ENCODE peak calls at places on chromosomes 12 and 14, in four cellular contexts. One of them, this sample, is unnamed.
A peak's percentile ranks its signal among the peaks of the same experiment; 100 is the strongest.

GRCh38 chr14:24425704-24426103 is 3.8 kb downstream of the CBLN3 start:
- DNase-seq in heart right ventricle: no peak
- DNase-seq in upper lobe of right lung: no peak
- DNase-seq in uterus: peak; percentile 22
- DNase-seq in this sample: no peak

GRCh38 chr12:105555556-105555973 is 225.1 kb downstream of the C12orf75 start:
- DNase-seq in heart right ventricle: no peak
- DNase-seq in upper lobe of right lung: no peak
- DNase-seq in uterus: no peak
- DNase-seq in this sample: no peak

GRCh38 chr12:108342985-108343384 is 3.9 kb upstream of the CMKLR1 start:
- DNase-seq in heart right ventricle: no peak
- DNase-seq in upper lobe of right lung: no peak
- DNase-seq in uterus: no peak
- DNase-seq in this sample: no peak

GRCh38 chr14:48857366-48857765 is 728.8 kb downstream of the RPS29 start:
- DNase-seq in heart right ventricle: no peak
- DNase-seq in upper lobe of right lung: no peak
- DNase-seq in uterus: no peak
- DNase-seq in this sample: no peak

GRCh38 chr12:116962197-116962596 is 51.4 kb downstream of the FBXW8 start:
- DNase-seq in heart right ventricle: no peak
- DNase-seq in upper lobe of right lung: no peak
- DNase-seq in uterus: no peak
- DNase-seq in this sample: no peak

GRCh38 chr14:28116716-28117115 is 649.9 kb upstream of the FOXG1 start:
- DNase-seq in heart right ventricle: no peak
- DNase-seq in upper lobe of right lung: no peak
- DNase-seq in uterus: no peak
- DNase-seq in this sample: no peak

GRCh38 chr12:63915105-63915830 is 70.8 kb downstream of the SRGAP1 start:
- DNase-seq in heart right ventricle: no peak
- DNase-seq in upper lobe of right lung: no peak
- DNase-seq in uterus: no peak
- DNase-seq in this sample: no peak

GRCh38 chr12:90244232-90244631 is 535.6 kb upstream of the ATP2B1 start:
- DNase-seq in heart right ventricle: no peak
- DNase-seq in upper lobe of right lung: no peak
- DNase-seq in uterus: no peak
- DNase-seq in this sample: no peak

GRCh38 chr12:25436206-25436912 is 116.7 kb downstream of the LMNTD1 start:
- DNase-seq in heart right ventricle: peak; percentile 40
- DNase-seq in upper lobe of right lung: no peak
- DNase-seq in uterus: peak; percentile 31
- DNase-seq in this sample: no peak

GRCh38 chr12:132273992-132274334 is 55.4 kb downstream of the GALNT9 start:
- DNase-seq in heart right ventricle: no peak
- DNase-seq in upper lobe of right lung: no peak
- DNase-seq in uterus: no peak
- DNase-seq in this sample: no peak

GRCh38 chr14:35285991-35286564 is 6.1 kb upstream of the PSMA6 start:
- DNase-seq in heart right ventricle: no peak
- DNase-seq in upper lobe of right lung: no peak
- DNase-seq in uterus: no peak
- DNase-seq in this sample: no peak

GRCh38 chr14:74945261-74945851 is 10.0 kb downstream of the PGF start:
- DNase-seq in heart right ventricle: no peak
- DNase-seq in upper lobe of right lung: no peak
- DNase-seq in uterus: no peak
- DNase-seq in this sample: peak; percentile 51

GRCh38 chr12:131808744-131809371 is 19.3 kb upstream of the MMP17 start:
- DNase-seq in heart right ventricle: no peak
- DNase-seq in upper lobe of right lung: no peak
- DNase-seq in uterus: no peak
- DNase-seq in this sample: peak; percentile 77

GRCh38 chr12:121061831-121062230 is 22.8 kb upstream of the OASL start:
- DNase-seq in heart right ventricle: no peak
- DNase-seq in upper lobe of right lung: no peak
- DNase-seq in uterus: no peak
- DNase-seq in this sample: no peak

GRCh38 chr14:56195727-56196126 is 77.5 kb downstream of the PELI2 start:
- DNase-seq in heart right ventricle: peak; percentile 26
- DNase-seq in upper lobe of right lung: no peak
- DNase-seq in uterus: no peak
- DNase-seq in this sample: no peak

GRCh38 chr12:116015525-116015924 is 262.0 kb downstream of the MED13L start:
- DNase-seq in heart right ventricle: no peak
- DNase-seq in upper lobe of right lung: no peak
- DNase-seq in uterus: no peak
- DNase-seq in this sample: no peak

GRCh38 chr12:1619599-1619998 is 9.4 kb upstream of the WNT5B start:
- DNase-seq in heart right ventricle: no peak
- DNase-seq in upper lobe of right lung: peak; percentile 72
- DNase-seq in uterus: no peak
- DNase-seq in this sample: peak; percentile 45

GRCh38 chr12:124695861-124696260 is 128.4 kb upstream of the NCOR2 start:
- DNase-seq in heart right ventricle: peak; percentile 52
- DNase-seq in upper lobe of right lung: no peak
- DNase-seq in uterus: no peak
- DNase-seq in this sample: no peak

GRCh38 chr12:31728289-31728916 is 418 bp downstream of the AMN1 start:
- DNase-seq in heart right ventricle: peak; percentile 42
- DNase-seq in upper lobe of right lung: no peak
- DNase-seq in uterus: peak; percentile 55
- DNase-seq in this sample: peak; percentile 66

GRCh38 chr12:53454710-53455109 is 2.8 kb downstream of the PCBP2 start:
- DNase-seq in heart right ventricle: no peak
- DNase-seq in upper lobe of right lung: no peak
- DNase-seq in uterus: no peak
- DNase-seq in this sample: no peak

GRCh38 chr14:94756310-94756709 is 13.6 kb downstream of the GSC start:
- DNase-seq in heart right ventricle: no peak
- DNase-seq in upper lobe of right lung: no peak
- DNase-seq in uterus: no peak
- DNase-seq in this sample: no peak

GRCh38 chr14:50762001-50762930 is 68.7 kb downstream of the NIN start:
- DNase-seq in heart right ventricle: no peak
- DNase-seq in upper lobe of right lung: no peak
- DNase-seq in uterus: no peak
- DNase-seq in this sample: no peak

GRCh38 chr14:102544745-102545460 is 35.3 kb upstream of the ANKRD9 start:
- DNase-seq in heart right ventricle: no peak
- DNase-seq in upper lobe of right lung: no peak
- DNase-seq in uterus: no peak
- DNase-seq in this sample: no peak

GRCh38 chr14:61226015-61226654 is 55.0 kb downstream of the TMEM30B start:
- DNase-seq in heart right ventricle: no peak
- DNase-seq in upper lobe of right lung: no peak
- DNase-seq in uterus: no peak
- DNase-seq in this sample: no peak

GRCh38 chr12:14999421-15000047 is 26.7 kb downstream of the PDE6H start:
- DNase-seq in heart right ventricle: no peak
- DNase-seq in upper lobe of right lung: no peak
- DNase-seq in uterus: peak; percentile 35
- DNase-seq in this sample: no peak

GRCh38 chr14:89933002-89933401 is 21.5 kb downstream of the EFCAB11 start:
- DNase-seq in heart right ventricle: no peak
- DNase-seq in upper lobe of right lung: no peak
- DNase-seq in uterus: no peak
- DNase-seq in this sample: no peak

GRCh38 chr12:106841471-106842302 is 67.2 kb downstream of the RIC8B start:
- DNase-seq in heart right ventricle: peak; percentile 55
- DNase-seq in upper lobe of right lung: no peak
- DNase-seq in uterus: peak; percentile 41
- DNase-seq in this sample: no peak

DNA sequence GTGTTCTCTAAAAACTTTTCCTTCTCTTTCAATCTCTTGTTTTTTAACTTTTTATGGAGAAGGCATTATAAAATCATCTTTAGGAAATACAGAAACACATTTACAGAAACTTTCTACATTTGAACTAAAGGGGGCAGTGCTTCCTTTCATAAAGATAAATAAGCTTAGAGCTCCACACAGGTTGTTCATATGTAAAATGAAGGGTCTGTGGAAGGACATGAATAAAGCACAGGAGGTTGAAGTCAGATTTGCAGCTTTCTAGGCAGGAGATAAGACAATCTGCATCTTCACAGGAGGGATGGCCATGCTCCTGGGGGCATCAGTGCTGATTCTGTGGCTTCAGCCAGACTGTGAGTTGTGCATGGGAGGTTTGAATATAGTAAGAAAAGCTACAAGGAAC is 426.0 kb downstream of the DAD1 start:
- DNase-seq in heart right ventricle: no peak
- DNase-seq in upper lobe of right lung: no peak
- DNase-seq in uterus: no peak
- DNase-seq in this sample: no peak
- H3K36me3 ChIP-seq in heart right ventricle: no peaks in the 10 kb centered on the region
- H3K36me3 ChIP-seq in upper lobe of right lung: no peaks in the 10 kb centered on the region
- H3K36me3 ChIP-seq in uterus: no peaks in the 10 kb centered on the region
- H3K36me3 ChIP-seq in this sample: no peaks in the 10 kb centered on the region

DNA sequence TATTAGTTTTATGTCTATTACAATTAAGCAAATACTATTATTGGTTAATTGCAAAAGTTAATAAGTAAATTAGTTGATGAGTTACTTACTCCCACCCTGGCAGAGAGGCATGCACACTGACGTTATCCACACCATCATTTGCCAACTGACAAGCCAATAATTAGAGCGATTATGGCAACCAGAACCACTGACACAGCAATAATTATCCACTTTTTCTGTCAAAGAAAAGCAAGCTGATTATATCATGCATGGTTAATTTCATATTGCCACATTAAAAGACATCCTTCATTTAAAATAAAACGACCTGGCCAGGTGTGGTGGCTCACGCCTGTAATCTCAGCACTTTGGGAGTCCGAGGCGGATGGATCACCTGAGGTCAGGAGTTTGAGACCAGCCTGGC is 43.1 kb downstream of the STX2 start:
- DNase-seq in heart right ventricle: no peak
- DNase-seq in upper lobe of right lung: no peak
- DNase-seq in uterus: no peak
- DNase-seq in this sample: no peak
- H3K36me3 ChIP-seq in heart right ventricle: no peaks in the 10 kb centered on the region
- H3K36me3 ChIP-seq in upper lobe of right lung: peaks cover 89% of the 10 kb centered on the region
- H3K36me3 ChIP-seq in uterus: no peaks in the 10 kb centered on the region
- H3K36me3 ChIP-seq in this sample: peaks cover 8% of the 10 kb centered on the region

GRCh38 chr12:21485998-21486397 is 15.4 kb downstream of the RECQL start:
- DNase-seq in heart right ventricle: no peak
- DNase-seq in upper lobe of right lung: no peak
- DNase-seq in uterus: no peak
- DNase-seq in this sample: no peak
- H3K36me3 ChIP-seq in heart right ventricle: no peaks in the 10 kb centered on the region
- H3K36me3 ChIP-seq in upper lobe of right lung: peaks cover 61% of the 10 kb centered on the region
- H3K36me3 ChIP-seq in uterus: no peaks in the 10 kb centered on the region
- H3K36me3 ChIP-seq in this sample: peaks cover 83% of the 10 kb centered on the region

GRCh38 chr12:69601962-69602685 is 8.6 kb downstream of the LRRC10 start:
- DNase-seq in heart right ventricle: no peak
- DNase-seq in upper lobe of right lung: no peak
- DNase-seq in uterus: no peak
- DNase-seq in this sample: no peak
- H3K36me3 ChIP-seq in heart right ventricle: no peaks in the 10 kb centered on the region
- H3K36me3 ChIP-seq in upper lobe of right lung: peaks cover 64% of the 10 kb centered on the region
- H3K36me3 ChIP-seq in uterus: no peaks in the 10 kb centered on the region
- H3K36me3 ChIP-seq in this sample: peaks cover 7% of the 10 kb centered on the region

DNA sequence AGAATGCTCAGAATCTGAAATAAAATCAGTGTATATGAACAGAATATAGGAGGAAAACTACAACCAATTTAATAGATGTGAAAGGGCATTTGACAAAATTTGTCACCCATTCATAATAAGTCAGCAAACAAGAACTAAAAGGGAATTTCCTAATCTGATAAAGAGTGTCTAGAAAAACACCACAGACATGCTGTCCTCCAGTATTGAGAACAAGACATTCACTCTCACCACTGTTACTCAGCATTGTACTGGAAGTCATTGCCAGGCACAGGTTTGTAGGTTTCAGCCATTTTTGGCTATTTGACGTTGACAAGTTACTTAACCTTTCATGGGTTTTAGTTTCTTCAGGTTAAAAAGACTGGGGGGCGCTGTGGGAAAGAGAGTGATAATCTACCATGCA is 13.2 kb downstream of the EIF2S1 start:
- DNase-seq in heart right ventricle: no peak
- DNase-seq in upper lobe of right lung: no peak
- DNase-seq in uterus: no peak
- DNase-seq in this sample: no peak
- H3K36me3 ChIP-seq in heart right ventricle: no peaks in the 10 kb centered on the region
- H3K36me3 ChIP-seq in upper lobe of right lung: peaks cover 94% of the 10 kb centered on the region
- H3K36me3 ChIP-seq in uterus: no peaks in the 10 kb centered on the region
- H3K36me3 ChIP-seq in this sample: peaks cover 19% of the 10 kb centered on the region

GRCh38 chr12:27217590-27217989 is 26.5 kb upstream of the STK38L start:
- DNase-seq in heart right ventricle: no peak
- DNase-seq in upper lobe of right lung: no peak
- DNase-seq in uterus: no peak
- DNase-seq in this sample: no peak

GRCh38 chr12:27213304-27213703 is 30.8 kb upstream of the STK38L start:
- DNase-seq in heart right ventricle: no peak
- DNase-seq in upper lobe of right lung: no peak
- DNase-seq in uterus: no peak
- DNase-seq in this sample: no peak

GRCh38 chr12:27212861-27213260 is 31.2 kb upstream of the STK38L start:
- DNase-seq in heart right ventricle: no peak
- DNase-seq in upper lobe of right lung: no peak
- DNase-seq in uterus: no peak
- DNase-seq in this sample: no peak

GRCh38 chr12:27210187-27210586 is 33.9 kb upstream of the STK38L start:
- DNase-seq in heart right ventricle: no peak
- DNase-seq in upper lobe of right lung: no peak
- DNase-seq in uterus: no peak
- DNase-seq in this sample: no peak

GRCh38 chr12:27213830-27214787 is 30.0 kb upstream of the STK38L start:
- DNase-seq in heart right ventricle: no peak
- DNase-seq in upper lobe of right lung: no peak
- DNase-seq in uterus: no peak
- DNase-seq in this sample: no peak
- H3K36me3 ChIP-seq in heart right ventricle: no peaks in the 10 kb centered on the region
- H3K36me3 ChIP-seq in upper lobe of right lung: no peaks in the 10 kb centered on the region
- H3K36me3 ChIP-seq in uterus: no peaks in the 10 kb centered on the region
- H3K36me3 ChIP-seq in this sample: no peaks in the 10 kb centered on the region

GRCh38 chr12:18849761-18850160 is 111.8 kb downstream of the CAPZA3 start:
- DNase-seq in heart right ventricle: no peak
- DNase-seq in upper lobe of right lung: no peak
- DNase-seq in uterus: no peak
- DNase-seq in this sample: no peak

GRCh38 chr12:18849080-18849479 is 111.2 kb downstream of the CAPZA3 start:
- DNase-seq in heart right ventricle: no peak
- DNase-seq in upper lobe of right lung: no peak
- DNase-seq in uterus: no peak
- DNase-seq in this sample: no peak

GRCh38 chr12:18850752-18851151 is 112.8 kb downstream of the CAPZA3 start:
- DNase-seq in heart right ventricle: no peak
- DNase-seq in upper lobe of right lung: no peak
- DNase-seq in uterus: no peak
- DNase-seq in this sample: no peak

GRCh38 chr12:18857656-18858055 is 119.7 kb downstream of the CAPZA3 start:
- DNase-seq in heart right ventricle: no peak
- DNase-seq in upper lobe of right lung: no peak
- DNase-seq in uterus: no peak
- DNase-seq in this sample: no peak

GRCh38 chr12:18853570-18854366 is 115.8 kb downstream of the CAPZA3 start:
- DNase-seq in heart right ventricle: no peak
- DNase-seq in upper lobe of right lung: no peak
- DNase-seq in uterus: no peak
- DNase-seq in this sample: no peak
- H3K36me3 ChIP-seq in heart right ventricle: no peaks in the 10 kb centered on the region
- H3K36me3 ChIP-seq in upper lobe of right lung: no peaks in the 10 kb centered on the region
- H3K36me3 ChIP-seq in uterus: no peaks in the 10 kb centered on the region
- H3K36me3 ChIP-seq in this sample: no peaks in the 10 kb centered on the region

GRCh38 chr14:23086565-23086964 is 8.4 kb downstream of the ACIN1 start:
- DNase-seq in heart right ventricle: no peak
- DNase-seq in upper lobe of right lung: no peak
- DNase-seq in uterus: no peak
- DNase-seq in this sample: no peak
- H3K36me3 ChIP-seq in heart right ventricle: no peaks in the 10 kb centered on the region
- H3K36me3 ChIP-seq in upper lobe of right lung: peaks cover 99% of the 10 kb centered on the region
- H3K36me3 ChIP-seq in uterus: no peaks in the 10 kb centered on the region
- H3K36me3 ChIP-seq in this sample: peaks cover 100% of the 10 kb centered on the region